ENCODE peak calls at places on chromosome 1, in five cellular contexts. One of them, this sample, is unnamed.
A peak's percentile ranks its signal among the peaks of the same experiment; 100 is the strongest.

GRCh38 chr1:175270361-175270760 is 77.8 kb upstream of the KIAA0040 start:
- DNase-seq in GM04503: no peak
- DNase-seq in activated effector memory CD4-positive, alpha-beta T cell treated with Interleukin-2 at 50 U/mL for 16 hours: no peak
- DNase-seq in GM19239: no peak
- DNase-seq in Kasumi-1: no peak
- DNase-seq in this sample: no peak

GRCh38 chr1:168136709-168137514 is at the start of gene GPR161:
- DNase-seq in GM04503: no peak
- DNase-seq in activated effector memory CD4-positive, alpha-beta T cell treated with Interleukin-2 at 50 U/mL for 16 hours: peak; percentile 5
- DNase-seq in GM19239: peak; percentile 46
- DNase-seq in Kasumi-1: no peak
- DNase-seq in this sample: no peak

GRCh38 chr1:173549813-173550212 is 53.1 kb downstream of the SLC9C2 start:
- DNase-seq in GM04503: no peak
- DNase-seq in activated effector memory CD4-positive, alpha-beta T cell treated with Interleukin-2 at 50 U/mL for 16 hours: no peak
- DNase-seq in GM19239: no peak
- DNase-seq in Kasumi-1: no peak
- DNase-seq in this sample: no peak

GRCh38 chr1:242219298-242219901 is 220.5 kb upstream of the MAP1LC3C start:
- DNase-seq in GM04503: no peak
- DNase-seq in activated effector memory CD4-positive, alpha-beta T cell treated with Interleukin-2 at 50 U/mL for 16 hours: no peak
- DNase-seq in GM19239: no peak
- DNase-seq in Kasumi-1: no peak
- DNase-seq in this sample: no peak

GRCh38 chr1:55833452-55834160 is 618.4 kb upstream of the USP24 start:
- DNase-seq in GM04503: peak; percentile 95
- DNase-seq in activated effector memory CD4-positive, alpha-beta T cell treated with Interleukin-2 at 50 U/mL for 16 hours: no peak
- DNase-seq in GM19239: no peak
- DNase-seq in Kasumi-1: no peak
- DNase-seq in this sample: peak; percentile 77

GRCh38 chr1:74193908-74194307 is 4.1 kb downstream of the LRRIQ3 start:
- DNase-seq in GM04503: no peak
- DNase-seq in activated effector memory CD4-positive, alpha-beta T cell treated with Interleukin-2 at 50 U/mL for 16 hours: no peak
- DNase-seq in GM19239: no peak
- DNase-seq in Kasumi-1: no peak
- DNase-seq in this sample: peak; percentile 16

GRCh38 chr1:196209983-196210382 is 398.3 kb downstream of the KCNT2 start:
- DNase-seq in GM04503: peak; percentile 81
- DNase-seq in activated effector memory CD4-positive, alpha-beta T cell treated with Interleukin-2 at 50 U/mL for 16 hours: no peak
- DNase-seq in GM19239: no peak
- DNase-seq in Kasumi-1: no peak
- DNase-seq in this sample: no peak

GRCh38 chr1:227885648-227886502 is 61.9 kb downstream of the WNT9A start:
- DNase-seq in GM04503: no peak
- DNase-seq in activated effector memory CD4-positive, alpha-beta T cell treated with Interleukin-2 at 50 U/mL for 16 hours: peak; percentile 7
- DNase-seq in GM19239: peak; percentile 3
- DNase-seq in Kasumi-1: no peak
- DNase-seq in this sample: no peak

GRCh38 chr1:244346972-244347618 is 104.6 kb downstream of the ADSS2 start:
- DNase-seq in GM04503: no peak
- DNase-seq in activated effector memory CD4-positive, alpha-beta T cell treated with Interleukin-2 at 50 U/mL for 16 hours: no peak
- DNase-seq in GM19239: no peak
- DNase-seq in Kasumi-1: no peak
- DNase-seq in this sample: no peak

GRCh38 chr1:239778221-239778813 is 313.4 kb upstream of the FMN2 start:
- DNase-seq in GM04503: no peak
- DNase-seq in activated effector memory CD4-positive, alpha-beta T cell treated with Interleukin-2 at 50 U/mL for 16 hours: no peak
- DNase-seq in GM19239: no peak
- DNase-seq in Kasumi-1: no peak
- DNase-seq in this sample: no peak

GRCh38 chr1:94927405-94928175 is 680 bp upstream of the CNN3 start:
- DNase-seq in GM04503: no peak
- DNase-seq in activated effector memory CD4-positive, alpha-beta T cell treated with Interleukin-2 at 50 U/mL for 16 hours: no peak
- DNase-seq in GM19239: no peak
- DNase-seq in Kasumi-1: no peak
- DNase-seq in this sample: no peak

GRCh38 chr1:112626887-112627286 is 7.3 kb downstream of the CAPZA1 start:
- DNase-seq in GM04503: no peak
- DNase-seq in activated effector memory CD4-positive, alpha-beta T cell treated with Interleukin-2 at 50 U/mL for 16 hours: no peak
- DNase-seq in GM19239: no peak
- DNase-seq in Kasumi-1: no peak
- DNase-seq in this sample: no peak

GRCh38 chr1:70355111-70355407 is 537 bp upstream of the ANKRD13C start:
- DNase-seq in GM04503: no peak
- DNase-seq in activated effector memory CD4-positive, alpha-beta T cell treated with Interleukin-2 at 50 U/mL for 16 hours: no peak
- DNase-seq in GM19239: no peak
- DNase-seq in Kasumi-1: no peak
- DNase-seq in this sample: no peak

GRCh38 chr1:6511056-6511455 is 19.6 kb upstream of the PLEKHG5 start:
- DNase-seq in GM04503: no peak
- DNase-seq in activated effector memory CD4-positive, alpha-beta T cell treated with Interleukin-2 at 50 U/mL for 16 hours: no peak
- DNase-seq in GM19239: no peak
- DNase-seq in Kasumi-1: no peak
- DNase-seq in this sample: no peak

GRCh38 chr1:192544983-192545393 is 30.6 kb upstream of the RGS1 start:
- DNase-seq in GM04503: peak; percentile 53
- DNase-seq in activated effector memory CD4-positive, alpha-beta T cell treated with Interleukin-2 at 50 U/mL for 16 hours: no peak
- DNase-seq in GM19239: no peak
- DNase-seq in Kasumi-1: no peak
- DNase-seq in this sample: peak; percentile 45

GRCh38 chr1:25523512-25523911 is 19.9 kb upstream of the LDLRAP1 start:
- DNase-seq in GM04503: no peak
- DNase-seq in activated effector memory CD4-positive, alpha-beta T cell treated with Interleukin-2 at 50 U/mL for 16 hours: no peak
- DNase-seq in GM19239: no peak
- DNase-seq in Kasumi-1: peak; percentile 67
- DNase-seq in this sample: no peak

GRCh38 chr1:109906160-109906838 is 4.3 kb upstream of the CSF1 start:
- DNase-seq in GM04503: no peak
- DNase-seq in activated effector memory CD4-positive, alpha-beta T cell treated with Interleukin-2 at 50 U/mL for 16 hours: peak; percentile 32
- DNase-seq in GM19239: peak; percentile 83
- DNase-seq in Kasumi-1: peak; percentile 23
- DNase-seq in this sample: no peak

GRCh38 chr1:154866257-154866994 is 3.7 kb downstream of the KCNN3 start:
- DNase-seq in GM04503: no peak
- DNase-seq in activated effector memory CD4-positive, alpha-beta T cell treated with Interleukin-2 at 50 U/mL for 16 hours: no peak
- DNase-seq in GM19239: no peak
- DNase-seq in Kasumi-1: no peak
- DNase-seq in this sample: no peak

GRCh38 chr1:30322859-30323257 is 400.5 kb downstream of the MATN1 start:
- DNase-seq in GM04503: no peak
- DNase-seq in activated effector memory CD4-positive, alpha-beta T cell treated with Interleukin-2 at 50 U/mL for 16 hours: no peak
- DNase-seq in GM19239: no peak
- DNase-seq in Kasumi-1: no peak
- DNase-seq in this sample: no peak

GRCh38 chr1:183544598-183545297 is 45.5 kb downstream of the NCF2 start:
- DNase-seq in GM04503: no peak
- DNase-seq in activated effector memory CD4-positive, alpha-beta T cell treated with Interleukin-2 at 50 U/mL for 16 hours: no peak
- DNase-seq in GM19239: no peak
- DNase-seq in Kasumi-1: no peak
- DNase-seq in this sample: no peak

GRCh38 chr1:168964478-168964877 is 142.0 kb upstream of the ATP1B1 start:
- DNase-seq in GM04503: no peak
- DNase-seq in activated effector memory CD4-positive, alpha-beta T cell treated with Interleukin-2 at 50 U/mL for 16 hours: no peak
- DNase-seq in GM19239: no peak
- DNase-seq in Kasumi-1: no peak
- DNase-seq in this sample: no peak

GRCh38 chr1:178645826-178646200 is 79.2 kb upstream of the RALGPS2 start:
- DNase-seq in GM04503: peak; percentile 83
- DNase-seq in activated effector memory CD4-positive, alpha-beta T cell treated with Interleukin-2 at 50 U/mL for 16 hours: no peak
- DNase-seq in GM19239: no peak
- DNase-seq in Kasumi-1: no peak
- DNase-seq in this sample: peak; percentile 84

GRCh38 chr1:45221716-45222115 is 15.3 kb upstream of the ZSWIM5 start:
- DNase-seq in GM04503: no peak
- DNase-seq in activated effector memory CD4-positive, alpha-beta T cell treated with Interleukin-2 at 50 U/mL for 16 hours: no peak
- DNase-seq in GM19239: no peak
- DNase-seq in Kasumi-1: no peak
- DNase-seq in this sample: no peak

GRCh38 chr1:65581120-65581519 is 160.7 kb downstream of the LEPR start:
- DNase-seq in GM04503: no peak
- DNase-seq in activated effector memory CD4-positive, alpha-beta T cell treated with Interleukin-2 at 50 U/mL for 16 hours: no peak
- DNase-seq in GM19239: no peak
- DNase-seq in Kasumi-1: no peak
- DNase-seq in this sample: no peak